ENCODE peak calls at places on chromosomes 7 and 10, in ten cellular contexts. Z is brain microvascular endothelial cell; G is CD4-positive, CD25-positive, alpha-beta regulatory T cell; A is bronchial epithelial cell; R is CD8-positive, alpha-beta T cell; W is epithelial cell of esophagus; C is naive thymus-derived CD4-positive, alpha-beta T cell; P is HCT116; Y is heart left ventricle; S is A549. B is an unnamed sample.

GRCh38 chr10:14325325-14325955 is 5.3 kb downstream of the FRMD4A start:
- DNase-seq in S (peak), G (no peak), W (peak), A (peak), Z (peak), R (peak), C (peak), Y (peak), P (peak), B (no peak)

GRCh38 chr10:114684822-114685209 is 26.7 kb upstream of the ABLIM1 start:
- DNase-seq in R (no peak), S (peak), Y (no peak), C (no peak), A (peak), G (no peak), Z (peak), W (peak), P (no peak), B (peak)

GRCh38 chr10:125013529-125013872 is 71.6 kb downstream of the ZRANB1 start:
- DNase-seq in P (no peak), G (no peak), S (no peak), R (no peak), Z (no peak), C (no peak), A (no peak), W (no peak), Y (no peak), B (no peak)

GRCh38 chr10:14302035-14302434 is 28.7 kb downstream of the FRMD4A start:
- DNase-seq in C (no peak), P (no peak), S (no peak), W (peak), Z (peak), A (peak), Y (no peak), G (no peak), R (no peak), B (no peak)

GRCh38 chr7:26684447-26684846 is 179.9 kb downstream of the SKAP2 start:
- DNase-seq in G (no peak), S (no peak), W (no peak), A (no peak), C (no peak), Y (no peak), P (no peak), Z (no peak), R (no peak), B (no peak)

GRCh38 chr10:62040896-62041295 is 139.4 kb downstream of the ARID5B start:
- DNase-seq in W (no peak), S (no peak), P (no peak), A (no peak), G (no peak), Z (no peak), C (no peak), R (no peak), Y (no peak), B (no peak)

GRCh38 chr10:126948355-126949160 is 43.3 kb downstream of the DOCK1 start:
- DNase-seq in Y (no peak), C (no peak), S (no peak), W (no peak), P (no peak), G (no peak), R (no peak), A (no peak), Z (no peak), B (no peak)

GRCh38 chr10:65133652-65134051 is 1612.5 kb downstream of the REEP3 start:
- DNase-seq in R (no peak), Y (no peak), P (no peak), A (no peak), G (no peak), W (no peak), S (no peak), Z (no peak), C (no peak), B (no peak)

GRCh38 chr7:29194206-29194593 is 375 bp upstream of the CHN2 start:
- DNase-seq in G (no peak), C (no peak), A (no peak), P (no peak), S (no peak), Z (no peak), W (no peak), Y (peak), R (no peak), B (no peak)

GRCh38 chr10:12547301-12547771 is 198.0 kb downstream of the CAMK1D start:
- DNase-seq in C (peak), S (no peak), Y (no peak), A (no peak), W (no peak), P (no peak), G (no peak), Z (no peak), R (no peak), B (no peak)
- H3K4me3 ChIP-seq in C (no peak), S (no peak), Y (no peak), A (no peak), W (no peak), P (no peak), G (no peak), Z (no peak), R (no peak), B (no peak)

DNA sequence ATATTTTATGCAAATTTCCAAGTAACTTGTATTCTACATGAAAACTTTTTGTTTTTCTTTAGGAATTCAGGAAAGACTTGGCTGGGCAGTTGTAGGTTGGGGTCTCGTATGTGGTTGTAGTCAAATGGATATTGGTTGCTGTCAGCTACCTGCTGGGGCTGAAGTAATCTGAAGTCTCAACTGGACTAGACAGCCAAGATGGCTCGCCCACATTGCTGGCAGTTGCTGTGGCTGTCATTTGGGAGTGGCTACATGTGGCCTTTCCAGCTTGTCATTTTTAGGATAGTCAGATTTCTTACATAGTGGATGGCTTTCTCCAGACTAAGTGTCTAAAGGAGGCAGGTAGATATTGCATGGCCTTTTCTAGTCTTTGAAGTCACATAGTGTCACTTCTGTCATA is 32.6 kb downstream of the EXOC6 start:
- DNase-seq in G (no peak), S (no peak), A (no peak), Z (no peak), W (no peak), P (no peak), R (no peak), C (no peak), Y (no peak), B (no peak)
- H3K4me3 ChIP-seq in G (no peak), S (no peak), A (no peak), Z (no peak), W (no peak), P (no peak), R (no peak), C (no peak), Y (no peak), B (no peak)

GRCh38 chr10:28220811-28221210 is 82.1 kb downstream of the MPP7 start:
- DNase-seq in W (no peak), Z (no peak), S (no peak), A (no peak), R (no peak), Y (no peak), P (no peak), G (no peak), C (no peak), B (no peak)
- H3K4me3 ChIP-seq in W (no peak), Z (no peak), S (no peak), A (no peak), R (no peak), Y (no peak), P (no peak), G (no peak), C (no peak), B (no peak)

GRCh38 chr7:33937871-33938270 is 32.5 kb downstream of the BMPER start:
- DNase-seq in G (no peak), Z (no peak), C (no peak), A (no peak), P (no peak), R (no peak), S (no peak), W (no peak), Y (no peak), B (no peak)

GRCh38 chr7:33928986-33929385 is 23.6 kb downstream of the BMPER start:
- DNase-seq in Y (peak), G (no peak), W (no peak), R (no peak), C (no peak), A (no peak), P (no peak), Z (no peak), S (no peak), B (no peak)

GRCh38 chr7:33933611-33934281 is 28.4 kb downstream of the BMPER start:
- DNase-seq in Y (no peak), A (peak), Z (peak), S (peak), R (no peak), W (peak), C (no peak), P (no peak), G (no peak), B (peak)

GRCh38 chr7:33932221-33932620 is 26.9 kb downstream of the BMPER start:
- DNase-seq in R (no peak), P (no peak), G (no peak), Y (no peak), Z (no peak), A (no peak), C (no peak), W (no peak), S (no peak), B (no peak)

DNA sequence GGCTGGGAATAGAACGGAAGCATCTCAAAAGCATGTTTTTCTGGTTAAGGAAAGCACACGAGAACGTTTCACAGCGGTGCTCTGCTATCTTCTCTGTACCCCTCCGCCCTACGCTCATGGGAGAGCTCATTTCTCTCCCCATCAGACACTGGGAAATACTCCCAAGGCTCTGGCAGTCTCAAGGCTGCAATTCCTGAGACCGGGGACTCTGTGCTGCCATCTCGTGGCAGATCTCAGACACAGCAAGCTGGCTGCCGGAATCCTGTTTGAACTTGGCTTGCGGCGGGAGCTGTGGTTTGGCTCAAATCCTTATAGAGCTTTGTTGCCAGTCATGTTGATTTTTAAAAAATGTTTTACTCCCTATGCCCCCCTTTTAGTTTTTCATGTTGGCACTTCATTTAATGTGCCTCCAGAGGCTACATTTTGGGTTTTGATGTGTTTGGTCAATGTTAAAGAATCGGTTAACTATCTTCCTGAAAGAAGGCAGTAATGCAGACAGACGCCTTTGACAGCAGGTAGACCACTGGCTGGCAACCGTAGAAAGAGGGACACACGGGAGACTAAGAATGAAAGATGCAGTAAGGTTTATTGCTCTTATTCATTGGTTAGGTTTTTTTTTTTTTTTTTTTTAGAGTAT is 27.6 kb downstream of the BMPER start:
- DNase-seq in P (peak), Z (peak), G (peak), W (peak), R (peak), A (peak), C (peak), S (peak), Y (peak), B (peak)
- H3K4me3 ChIP-seq in P (no peak), Z (peak), G (no peak), W (no peak), R (no peak), A (no peak), C (no peak), S (no peak), Y (peak), B (no peak)